ENCODE peak calls at places on chromosomes 12 and 14, in four cellular contexts. E is HepG2, G is AG04450, B is IMR-90. F is an unnamed sample.

GRCh38 chr12:49784756-49785409 is 43.3 kb downstream of the NCKAP5L start:
- DNase-seq in B (peak), G (no peak), E (no peak), F (no peak)

GRCh38 chr12:4331842-4332241 is 10.8 kb downstream of the TIGAR start:
- DNase-seq in B (no peak), E (no peak), G (no peak), F (no peak)

GRCh38 chr12:114826233-114826632 is 142.3 kb upstream of the TBX3 start:
- DNase-seq in B (no peak), G (no peak), E (no peak), F (no peak)

GRCh38 chr12:1591029-1591428 is 3.4 kb downstream of the FBXL14 start:
- DNase-seq in E (no peak), B (no peak), G (no peak), F (peak)

GRCh38 chr12:30931222-30931621 is 4.7 kb downstream of the TSPAN11 start:
- DNase-seq in B (no peak), G (no peak), E (no peak), F (no peak)

GRCh38 chr12:52149182-52149641 is 42.6 kb downstream of the KRT80 start:
- DNase-seq in E (no peak), B (no peak), G (no peak), F (no peak)

GRCh38 chr14:69873877-69874780 is 5.1 kb upstream of the SMOC1 start:
- DNase-seq in G (no peak), E (no peak), B (peak), F (no peak)

GRCh38 chr14:23379331-23380196 is 2.7 kb downstream of the CMTM5 start:
- DNase-seq in E (peak), B (peak), G (no peak), F (peak)

GRCh38 chr14:33307691-33308369 is 369.2 kb downstream of the NPAS3 start:
- DNase-seq in E (no peak), B (no peak), G (no peak), F (no peak)

GRCh38 chr14:88316521-88316920 is 6.5 kb downstream of the KCNK10 start:
- DNase-seq in E (no peak), G (no peak), B (no peak), F (no peak)

GRCh38 chr14:55450539-55450938 is 10.1 kb upstream of the TBPL2 start:
- DNase-seq in B (no peak), G (no peak), E (no peak), F (no peak)

F was measured in central memory CD8-positive, alpha-beta T cell.